ENCODE peak calls at places on chromosomes 1 and 21, in six cellular contexts. E is A673; S is bronchial epithelial cell; J is CD8-positive, alpha-beta T cell; W is epithelial cell of esophagus; G is pancreas. D is an unnamed sample.

GRCh38 chr21:29221259-29221744 is 77.4 kb upstream of the BACH1 start:
- DNase-seq in G (peak), S (no peak), W (no peak), E (no peak), J (no peak), D (no peak)

GRCh38 chr1:203284411-203285208 is 20.7 kb upstream of the BTG2 start:
- DNase-seq in W (no peak), J (no peak), S (no peak), E (no peak), G (peak), D (no peak)

GRCh38 chr1:209885403-209886218 is 52.4 kb upstream of the SYT14 start:
- DNase-seq in J (no peak), S (no peak), G (no peak), W (no peak), E (no peak), D (no peak)

GRCh38 chr1:10459185-10459584 is 9.4 kb downstream of the CORT start:
- DNase-seq in E (peak), W (peak), G (no peak), S (peak), J (no peak), D (no peak)

GRCh38 chr1:78236711-78237110 is 190.9 kb downstream of the GIPC2 start:
- DNase-seq in W (peak), G (no peak), E (no peak), J (no peak), S (peak), D (no peak)

GRCh38 chr1:67830226-67830625 is 3.0 kb downstream of the GNG12 start:
- DNase-seq in E (no peak), G (no peak), J (no peak), W (peak), S (peak), D (no peak)

GRCh38 chr1:235315735-235316134 is 12.2 kb downstream of the ARID4B start:
- DNase-seq in J (no peak), G (no peak), S (no peak), W (no peak), E (no peak), D (no peak)

GRCh38 chr1:8201331-8201861 is 116.5 kb upstream of the SLC45A1 start:
- DNase-seq in G (no peak), E (no peak), J (no peak), S (peak), W (peak), D (peak)

GRCh38 chr1:155003227-155003765 is 694 bp downstream of the ZBTB7B start:
- DNase-seq in E (peak), G (peak), W (peak), J (no peak), S (no peak), D (peak)

GRCh38 chr1:116585886-116586285 is 15.1 kb upstream of the CD58 start:
- DNase-seq in E (no peak), J (no peak), S (no peak), W (no peak), G (no peak), D (no peak)

GRCh38 chr1:208081972-208082371 is 162.2 kb downstream of the PLXNA2 start:
- DNase-seq in E (no peak), W (no peak), G (no peak), J (no peak), S (no peak), D (peak)

GRCh38 chr1:233367057-233367759 is 39.7 kb downstream of the MAP3K21 start:
- DNase-seq in E (no peak), W (no peak), G (no peak), S (no peak), J (no peak), D (no peak)

GRCh38 chr1:188652678-188653077 is 1823.9 kb downstream of the PLA2G4A start:
- DNase-seq in S (no peak), E (peak), G (no peak), J (no peak), W (no peak), D (no peak)

GRCh38 chr1:30923597-30923996 is 15.0 kb upstream of the SDC3 start:
- DNase-seq in S (no peak), E (no peak), J (no peak), W (no peak), G (no peak), D (no peak)

GRCh38 chr1:76074321-76075187 is at the start of gene ST6GALNAC3:
- DNase-seq in W (peak), G (peak), J (peak), E (peak), S (peak), D (peak)

GRCh38 chr1:6352138-6352563 is 41.4 kb downstream of the ACOT7 start:
- DNase-seq in J (no peak), G (no peak), S (peak), E (no peak), W (peak), D (peak)

GRCh38 chr1:203537806-203538464 is 44.0 kb downstream of the OPTC start:
- DNase-seq in E (no peak), S (peak), J (no peak), W (no peak), G (peak), D (no peak)

GRCh38 chr1:214029796-214030195 is 42.0 kb downstream of the PROX1 start:
- DNase-seq in E (no peak), W (no peak), G (no peak), J (no peak), S (no peak), D (no peak)

GRCh38 chr1:92877081-92877711 is 45.4 kb downstream of the RPL5 start:
- DNase-seq in G (no peak), S (no peak), E (no peak), J (no peak), W (no peak), D (no peak)

GRCh38 chr21:36120304-36120902 is 14.5 kb upstream of the CBR3 start:
- DNase-seq in W (no peak), S (no peak), G (no peak), J (no peak), E (no peak), D (no peak)

GRCh38 chr21:15298306-15298705 is 233.5 kb upstream of the NRIP1 start:
- DNase-seq in W (no peak), E (no peak), G (no peak), J (no peak), S (no peak), D (no peak)

GRCh38 chr1:226186124-226187018 is at the start of gene ACBD3:
- DNase-seq in J (peak), E (peak), S (peak), W (peak), G (peak), D (peak)

GRCh38 chr1:183235503-183235902 is 49.4 kb downstream of the LAMC2 start:
- DNase-seq in W (no peak), E (no peak), J (no peak), G (no peak), S (no peak), D (no peak)

GRCh38 chr1:220157738-220158137 is 63.8 kb downstream of the IARS2 start:
- DNase-seq in S (no peak), W (no peak), G (no peak), J (no peak), E (no peak), D (no peak)

GRCh38 chr1:151157067-151157531 is 650 bp downstream of the TNFAIP8L2 start:
- DNase-seq in W (no peak), J (no peak), G (no peak), S (no peak), E (no peak), D (no peak)

DNA sequence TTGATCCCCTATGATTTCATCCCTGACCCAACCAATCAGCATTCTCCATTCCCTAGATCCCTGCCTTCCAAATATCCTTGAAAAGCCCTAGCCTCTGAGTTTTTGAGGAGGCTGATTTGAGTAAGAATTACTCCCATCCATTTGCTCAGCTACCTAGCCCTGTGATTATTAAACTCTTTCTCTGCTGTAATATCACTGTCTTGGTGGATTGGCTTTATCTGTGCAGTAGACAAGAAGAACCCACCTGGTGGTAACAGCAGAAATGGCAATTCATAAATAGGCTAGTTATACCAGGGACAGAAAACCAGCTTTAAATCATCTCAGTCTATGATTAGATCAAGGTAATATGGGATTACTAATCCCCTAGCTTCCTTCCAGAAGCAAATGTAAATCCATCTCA is 13.0 kb downstream of the IL20 start:
- DNase-seq in G (no peak), W (no peak), J (no peak), E (no peak), S (no peak), D (no peak)
- TF ChIP-seq CTCF in G (no peak), W (peak), J (no peak), E (no peak), S (no peak), D (no peak)

DNA sequence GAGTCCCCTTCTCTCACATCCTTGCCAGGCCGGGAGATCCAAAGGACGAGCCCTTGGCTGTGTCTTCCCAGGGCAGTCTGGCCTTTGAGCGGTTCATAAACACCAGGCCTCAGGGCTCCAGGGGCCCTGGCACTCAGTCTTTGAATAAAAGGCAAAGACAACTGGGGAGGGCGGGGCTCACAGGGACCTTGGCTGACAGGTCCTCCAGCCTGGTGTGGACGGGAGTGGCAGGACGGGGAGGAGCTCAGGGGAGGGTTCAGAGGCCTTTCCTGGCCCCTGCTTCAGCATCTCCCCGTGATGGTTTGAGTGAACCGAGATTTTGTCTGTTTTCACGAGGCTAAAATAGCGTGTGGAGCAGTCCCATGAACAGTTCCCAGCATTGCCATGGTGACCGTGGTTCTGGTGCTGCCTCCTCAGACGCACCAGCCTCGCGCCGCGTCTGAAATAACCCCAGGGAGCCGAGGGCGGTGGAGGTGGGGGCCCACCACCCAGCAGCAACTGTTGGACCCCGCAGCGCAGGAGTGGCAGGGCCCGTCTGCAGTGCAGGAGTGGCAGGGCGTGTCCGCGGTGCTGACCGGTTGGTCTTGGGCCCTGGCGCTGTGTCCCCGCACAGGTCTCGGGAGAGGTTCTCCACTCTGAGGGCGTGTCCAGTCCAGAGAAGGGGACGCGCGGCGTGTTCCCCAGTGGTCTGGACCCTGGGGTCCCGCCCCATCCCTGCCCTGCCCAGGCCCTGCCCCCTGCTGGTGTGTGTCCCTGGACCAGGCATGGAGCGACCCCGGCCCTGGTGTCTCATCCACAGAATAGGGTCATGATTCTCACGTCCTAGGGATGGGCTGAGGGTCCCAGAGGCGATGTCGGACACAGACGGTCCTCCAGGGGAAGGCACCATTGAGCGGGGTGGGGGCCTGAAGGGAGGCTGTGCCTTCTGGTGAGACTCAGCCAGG is 7.1 kb upstream of the PRKCZ start:
- DNase-seq in S (no peak), E (no peak), G (no peak), W (no peak), J (no peak), D (no peak)
- TF ChIP-seq CTCF in S (no peak), E (no peak), G (no peak), W (no peak), J (no peak), D (no peak)

GRCh38 chr1:237568955-237569354 is 321.8 kb downstream of the ZP4 start:
- DNase-seq in E (no peak), S (no peak), W (no peak), J (no peak), G (no peak), D (no peak)

GRCh38 chr1:237565236-237565635 is 325.5 kb downstream of the ZP4 start:
- DNase-seq in S (no peak), E (no peak), W (no peak), J (no peak), G (no peak), D (no peak)

GRCh38 chr1:237574536-237574935 is 316.2 kb downstream of the ZP4 start:
- DNase-seq in G (no peak), W (no peak), S (no peak), E (no peak), J (no peak), D (no peak)

GRCh38 chr1:237566581-237566980 is 324.1 kb downstream of the ZP4 start:
- DNase-seq in E (no peak), G (no peak), W (no peak), S (no peak), J (no peak), D (no peak)

DNA sequence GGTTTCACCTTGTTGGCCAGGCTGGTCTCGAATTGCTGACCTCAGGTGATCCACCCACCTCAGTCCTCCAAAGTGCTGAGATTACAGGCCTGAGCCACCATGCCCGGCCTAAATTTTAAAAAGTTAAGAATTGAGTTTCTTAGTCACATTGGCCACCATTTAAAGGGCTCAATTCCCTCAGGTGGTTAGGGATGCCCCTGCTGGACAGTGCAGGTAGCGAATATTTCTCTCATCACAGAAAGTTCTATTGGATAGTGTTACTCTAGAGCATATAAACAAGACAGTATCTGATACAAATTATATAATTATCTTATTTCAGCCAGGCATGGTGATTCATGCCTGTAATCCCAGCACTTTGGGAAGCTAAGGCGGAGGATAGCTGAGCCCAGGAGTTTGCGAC is 320.2 kb downstream of the ZP4 start:
- DNase-seq in W (no peak), G (no peak), S (no peak), E (no peak), J (no peak), D (no peak)
- TF ChIP-seq CTCF in W (peak), G (no peak), S (no peak), E (no peak), J (no peak), D (peak)

DNA sequence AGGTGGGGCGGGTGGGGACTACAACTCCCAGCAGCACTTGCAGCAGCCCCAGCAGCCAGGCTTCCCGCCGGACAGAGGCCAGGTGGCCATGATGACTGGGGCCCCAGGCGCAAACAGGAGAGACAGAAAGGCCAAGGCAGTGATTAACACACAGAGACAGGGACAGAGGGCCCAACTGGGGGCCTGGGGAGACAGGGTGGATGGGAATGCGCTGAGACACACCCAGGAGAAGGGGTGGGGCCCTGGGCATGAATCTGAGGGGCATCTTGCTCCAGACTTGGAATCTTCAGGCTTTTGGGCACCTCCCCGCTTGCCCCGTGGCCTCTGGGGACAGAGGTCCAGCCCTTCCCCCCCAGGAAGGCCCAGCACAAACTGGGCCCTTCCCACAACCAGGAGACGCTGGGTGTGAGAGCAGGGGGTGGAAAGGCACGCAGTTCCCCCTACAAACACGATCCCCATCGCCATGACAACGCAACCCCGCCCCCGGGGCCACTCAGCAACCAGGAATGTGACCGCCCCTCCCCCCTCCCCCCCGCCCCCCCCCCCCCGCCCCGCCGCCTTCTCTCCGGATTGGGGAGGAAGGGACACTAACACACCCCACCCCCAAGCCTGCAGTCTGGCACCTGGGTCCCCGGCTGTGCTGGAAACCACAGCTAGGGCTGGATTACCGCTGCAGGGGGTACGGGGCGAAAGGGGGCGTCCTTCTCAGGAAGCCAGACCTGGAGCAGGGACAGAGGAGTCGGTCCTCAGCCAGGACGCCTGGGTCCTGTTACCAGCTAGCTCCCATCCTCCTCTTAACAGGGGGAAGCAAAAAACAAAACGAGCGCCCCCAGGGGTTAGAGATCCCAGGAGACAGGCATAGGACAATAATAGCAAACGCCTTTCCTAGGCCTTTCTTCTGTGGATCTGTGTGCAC is 4.5 kb downstream of the HDGF start:
- DNase-seq in G (peak), S (peak), E (peak), W (peak), J (no peak), D (peak)
- TF ChIP-seq CTCF in G (no peak), S (peak), E (peak), W (peak), J (no peak), D (no peak)

DNA sequence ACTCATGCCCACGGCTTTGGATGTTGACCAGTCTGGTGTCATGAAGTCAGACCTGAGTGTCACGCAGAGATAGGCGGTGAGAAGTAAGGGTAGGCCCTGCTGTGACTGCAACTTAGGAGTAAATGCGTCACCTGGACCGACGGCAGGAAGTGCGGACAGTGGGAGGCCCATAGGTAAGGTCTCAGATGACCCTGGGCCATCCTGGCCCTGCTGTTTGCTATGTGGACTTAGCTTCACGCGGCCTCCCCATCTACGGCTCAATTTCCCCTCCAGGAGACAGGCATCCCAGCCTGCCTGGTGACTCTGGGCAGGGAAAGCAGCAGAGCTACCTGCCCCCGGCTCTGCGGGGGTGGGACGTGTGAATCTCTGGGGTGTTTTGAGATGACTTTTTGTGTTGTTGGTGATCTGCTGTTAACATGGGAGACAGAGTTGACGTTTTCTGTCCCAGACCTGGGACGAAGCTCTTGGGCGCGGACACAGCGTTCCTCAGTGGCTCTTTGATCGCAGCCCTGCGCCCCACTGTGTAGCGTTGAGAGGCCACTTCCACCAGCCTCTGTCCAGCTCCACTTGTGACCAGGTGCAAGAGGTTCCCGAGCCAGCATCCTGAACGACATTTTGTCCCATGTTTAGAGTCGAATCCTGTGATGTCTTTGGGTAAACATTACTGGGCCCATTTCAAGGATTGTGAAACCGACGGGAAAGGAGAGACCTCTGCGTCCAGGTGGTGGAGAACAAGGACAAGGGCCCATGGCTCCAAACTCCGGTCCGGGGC is 39.9 kb downstream of the CRYAA start:
- DNase-seq in W (no peak), J (no peak), S (no peak), G (peak), E (no peak), D (no peak)
- TF ChIP-seq CTCF in W (no peak), J (no peak), S (no peak), G (no peak), E (no peak), D (no peak)